ENCODE peak calls at places on chromosomes 6 and 20, in six cellular contexts. K is fibroblast of lung, X is endothelial cell of umbilical vein, A is upper lobe of left lung, Z is neural progenitor cell, U is heart left ventricle. N is an unnamed sample. For H3K27me3, the result is how much of the 10 kb centered on the place peaks cover.

GRCh38 chr6:25312034-25312620 is 33.0 kb downstream of the CARMIL1 start:
- DNase-seq in K (peak), X (peak), A (no peak), Z (no peak), U (no peak), N (no peak)

GRCh38 chr6:45472383-45472782 is 94.6 kb upstream of the SUPT3H start:
- DNase-seq in Z (no peak), K (peak), U (peak), A (no peak), X (no peak), N (no peak)

GRCh38 chr6:113859349-113860164 is 2.4 kb downstream of the MARCKS start:
- DNase-seq in U (peak), Z (peak), A (peak), K (peak), X (peak), N (no peak)

GRCh38 chr20:54763366-54763765 is 288.0 kb downstream of the DOK5 start:
- DNase-seq in X (no peak), K (no peak), U (no peak), A (no peak), Z (no peak), N (no peak)

GRCh38 chr6:10194816-10195639 is 219.8 kb downstream of the TFAP2A start:
- DNase-seq in X (no peak), Z (no peak), A (no peak), K (peak), U (no peak), N (no peak)

GRCh38 chr6:27295301-27296079 is 16.6 kb downstream of the POM121L2 start:
- DNase-seq in X (peak), A (no peak), Z (peak), U (no peak), K (peak), N (no peak)

GRCh38 chr6:17653198-17653881 is 53.2 kb downstream of the FAM8A1 start:
- DNase-seq in U (no peak), Z (no peak), X (no peak), K (no peak), A (no peak), N (no peak)

GRCh38 chr20:1734269-1734858 is 76.8 kb upstream of the SIRPG start:
- DNase-seq in K (peak), U (no peak), X (peak), A (no peak), Z (no peak), N (no peak)

GRCh38 chr6:122553697-122554096 is 56.5 kb upstream of the PKIB start:
- DNase-seq in A (no peak), U (no peak), Z (no peak), X (no peak), K (no peak), N (no peak)

GRCh38 chr6:57134954-57135353 is 37.2 kb upstream of the BAG2 start:
- DNase-seq in Z (no peak), K (no peak), X (no peak), A (no peak), U (no peak), N (no peak)

GRCh38 chr20:58778774-58779173 is 71.9 kb downstream of the GNAS-AS1 start:
- DNase-seq in A (no peak), K (no peak), X (no peak), U (no peak), Z (no peak), N (no peak)
- H3K27me3 ChIP-seq in A (under half), K (under half), X (under half), U (under half), Z (under half), N (under half)

GRCh38 chr6:81838724-81839425 is 86.4 kb upstream of the TENT5A start:
- DNase-seq in X (no peak), Z (no peak), U (no peak), K (no peak), A (no peak), N (no peak)
- TF ChIP-seq CTCF in X (no peak), Z (no peak), U (no peak), K (no peak), A (no peak), N (no peak)

GRCh38 chr20:62553838-62554161 is 78.0 kb upstream of the GATA5 start:
- DNase-seq in A (peak), Z (no peak), U (no peak), K (no peak), X (no peak), N (no peak)
- H3K27me3 ChIP-seq in A (under half), Z (half or more), U (half or more), K (under half), X (under half), N (under half)

GRCh38 chr20:2872304-2873009 is 824 bp upstream of the PTPRA start:
- DNase-seq in X (peak), A (peak), Z (peak), U (peak), K (peak), N (no peak)
- TF ChIP-seq CTCF in X (no peak), A (no peak), Z (peak), U (peak), K (peak), N (no peak)

DNA sequence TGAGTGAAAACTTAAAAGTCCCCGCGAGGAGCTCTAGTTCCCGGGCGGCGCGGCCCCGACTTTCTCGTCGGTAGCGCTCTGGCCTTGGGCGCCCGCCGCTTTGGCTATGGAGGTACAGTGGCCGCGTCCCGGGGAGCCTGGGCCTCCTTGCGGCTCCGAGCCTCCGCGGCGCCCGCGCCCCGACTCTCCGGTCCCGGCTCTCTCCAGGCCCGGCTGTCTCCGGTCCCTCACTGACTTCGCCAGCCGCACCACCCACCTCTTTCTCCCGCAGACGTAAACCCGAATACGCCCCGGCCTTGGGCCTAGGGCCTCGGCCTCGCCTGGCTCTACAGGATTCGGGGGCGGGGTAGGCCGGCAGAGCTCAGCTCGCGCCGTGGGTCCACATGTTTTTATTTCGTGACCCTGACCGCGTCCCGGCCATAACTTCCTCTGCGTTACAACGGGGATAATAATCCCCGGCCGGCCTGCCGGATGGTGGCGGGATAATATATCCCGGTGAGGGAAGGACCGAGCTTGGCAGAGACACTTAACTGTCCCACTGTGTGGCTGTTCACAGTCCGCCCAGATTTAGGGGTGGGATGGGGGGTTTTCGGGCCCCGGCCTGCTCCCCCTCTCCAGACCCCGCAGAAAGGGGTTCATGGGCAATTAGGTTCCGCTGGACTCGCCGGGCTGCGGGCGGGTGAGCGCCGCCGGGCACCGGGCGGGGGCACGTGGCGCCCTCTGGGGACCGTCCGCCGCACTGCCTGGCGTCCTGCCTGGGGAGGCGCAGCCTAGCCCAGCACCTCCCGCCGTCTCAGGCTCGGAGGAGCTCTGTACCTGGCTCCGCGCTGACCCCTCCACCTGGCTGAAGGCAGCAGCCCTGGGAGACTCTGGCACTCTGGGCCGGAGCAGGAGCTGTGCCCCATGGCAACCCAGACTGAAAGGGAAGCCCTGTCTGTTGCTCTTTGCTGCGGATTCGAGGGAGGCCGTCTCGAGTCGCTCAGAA is 10.1 kb upstream of the TBX18 start:
- DNase-seq in X (peak), K (no peak), Z (peak), A (peak), U (peak), N (no peak)
- H3K27me3 ChIP-seq in X (half or more), K (under half), Z (half or more), A (under half), U (half or more), N (under half)

N was measured in ascending aorta.